ENCODE peak calls at places on chromosomes 7 and 10, in five cellular contexts. One of them, this sample, is unnamed.

GRCh38 chr7:111424768-111425167 is 137.5 kb downstream of the IMMP2L start:
- DNase-seq in HCT116: no peak
- DNase-seq in kidney: no peak
- DNase-seq in hepatocyte: peak; percentile 16
- DNase-seq in GM23338: no peak
- DNase-seq in this sample: peak; percentile 18

GRCh38 chr7:92135100-92135429 is 788 bp upstream of the CYP51A1 start:
- DNase-seq in hepatocyte: peak; percentile 49
- DNase-seq in kidney: no peak
- DNase-seq in GM23338: peak; percentile 39
- DNase-seq in HCT116: no peak
- DNase-seq in this sample: peak; percentile 27

GRCh38 chr10:119669331-119669730 is 18.2 kb downstream of the BAG3 start:
- DNase-seq in HCT116: no peak
- DNase-seq in kidney: no peak
- DNase-seq in GM23338: no peak
- DNase-seq in hepatocyte: no peak
- DNase-seq in this sample: no peak

GRCh38 chr7:116955801-116956514 is 2.7 kb downstream of the ST7 start:
- DNase-seq in kidney: no peak
- DNase-seq in hepatocyte: no peak
- DNase-seq in GM23338: no peak
- DNase-seq in HCT116: no peak
- DNase-seq in this sample: no peak

GRCh38 chr10:123640016-123640535 is 26.1 kb upstream of the GPR26 start:
- DNase-seq in HCT116: no peak
- DNase-seq in hepatocyte: no peak
- DNase-seq in kidney: no peak
- DNase-seq in GM23338: peak; percentile 66
- DNase-seq in this sample: no peak

GRCh38 chr7:128833148-128833938 is 3.1 kb downstream of the FLNC start:
- DNase-seq in HCT116: no peak
- DNase-seq in GM23338: peak; percentile 55
- DNase-seq in kidney: no peak
- DNase-seq in hepatocyte: peak; percentile 71
- DNase-seq in this sample: no peak

GRCh38 chr7:115230882-115231508 is 309.1 kb downstream of the MDFIC start:
- DNase-seq in kidney: no peak
- DNase-seq in hepatocyte: peak; percentile 53
- DNase-seq in GM23338: no peak
- DNase-seq in HCT116: peak; percentile 91
- DNase-seq in this sample: peak; percentile 88

GRCh38 chr10:43594944-43595589 is 11.2 kb upstream of the ZNF485 start:
- DNase-seq in kidney: no peak
- DNase-seq in GM23338: no peak
- DNase-seq in HCT116: no peak
- DNase-seq in hepatocyte: peak; percentile 44
- DNase-seq in this sample: no peak

GRCh38 chr10:75870039-75870645 is 438.7 kb downstream of the LRMDA start:
- DNase-seq in kidney: no peak
- DNase-seq in hepatocyte: no peak
- DNase-seq in GM23338: no peak
- DNase-seq in HCT116: no peak
- DNase-seq in this sample: no peak

GRCh38 chr7:74043523-74043951 is 15.6 kb downstream of the ELN start:
- DNase-seq in hepatocyte: no peak
- DNase-seq in GM23338: peak; percentile 58
- DNase-seq in HCT116: no peak
- DNase-seq in kidney: no peak
- DNase-seq in this sample: no peak

GRCh38 chr10:639001-639750 is 50.3 kb downstream of the DIP2C start:
- DNase-seq in GM23338: no peak
- DNase-seq in HCT116: no peak
- DNase-seq in kidney: no peak
- DNase-seq in hepatocyte: no peak
- DNase-seq in this sample: no peak

GRCh38 chr10:128476845-128477244 is 350.6 kb upstream of the MKI67 start:
- DNase-seq in HCT116: no peak
- DNase-seq in hepatocyte: no peak
- DNase-seq in GM23338: no peak
- DNase-seq in kidney: peak; percentile 15
- DNase-seq in this sample: no peak

GRCh38 chr7:150967332-150967731 is 10.8 kb downstream of the KCNH2 start:
- DNase-seq in GM23338: no peak
- DNase-seq in kidney: no peak
- DNase-seq in hepatocyte: no peak
- DNase-seq in HCT116: no peak
- DNase-seq in this sample: no peak

GRCh38 chr7:7489546-7489945 is 46.1 kb downstream of the COL28A1 start:
- DNase-seq in HCT116: no peak
- DNase-seq in hepatocyte: no peak
- DNase-seq in kidney: no peak
- DNase-seq in GM23338: no peak
- DNase-seq in this sample: no peak

GRCh38 chr7:94276797-94277196 is 117.9 kb upstream of the COL1A2 start:
- DNase-seq in HCT116: no peak
- DNase-seq in GM23338: peak; percentile 62
- DNase-seq in hepatocyte: no peak
- DNase-seq in kidney: no peak
- DNase-seq in this sample: no peak

GRCh38 chr10:13784067-13784466 is 197.3 kb downstream of the PRPF18 start:
- DNase-seq in GM23338: peak; percentile 52
- DNase-seq in kidney: no peak
- DNase-seq in HCT116: no peak
- DNase-seq in hepatocyte: peak; percentile 43
- DNase-seq in this sample: no peak

GRCh38 chr7:12315049-12315448 is 88.6 kb downstream of the VWDE start:
- DNase-seq in kidney: no peak
- DNase-seq in HCT116: no peak
- DNase-seq in hepatocyte: peak; percentile 23
- DNase-seq in GM23338: no peak
- DNase-seq in this sample: no peak

GRCh38 chr7:159067870-159068787 is 76.5 kb downstream of the VIPR2 start:
- DNase-seq in kidney: peak; percentile 87
- DNase-seq in GM23338: no peak
- DNase-seq in HCT116: no peak
- DNase-seq in hepatocyte: no peak
- DNase-seq in this sample: no peak

GRCh38 chr7:145903658-145904057 is 212.9 kb upstream of the CNTNAP2 start:
- DNase-seq in kidney: no peak
- DNase-seq in GM23338: no peak
- DNase-seq in hepatocyte: no peak
- DNase-seq in HCT116: no peak
- DNase-seq in this sample: no peak

GRCh38 chr7:130386876-130387275 is 6.6 kb downstream of the CPA1 start:
- DNase-seq in HCT116: no peak
- DNase-seq in hepatocyte: no peak
- DNase-seq in kidney: no peak
- DNase-seq in GM23338: no peak
- DNase-seq in this sample: no peak

GRCh38 chr10:103053659-103054581 is 135.8 kb downstream of the CNNM2 start:
- DNase-seq in GM23338: peak; percentile 83
- DNase-seq in kidney: peak; percentile 87
- DNase-seq in HCT116: no peak
- DNase-seq in hepatocyte: peak; percentile 84
- DNase-seq in this sample: no peak

GRCh38 chr10:118844731-118845573 is 90.2 kb upstream of the CACUL1 start:
- DNase-seq in hepatocyte: no peak
- DNase-seq in kidney: no peak
- DNase-seq in GM23338: no peak
- DNase-seq in HCT116: no peak
- DNase-seq in this sample: no peak

GRCh38 chr10:70752571-70752970 is 32.6 kb downstream of the TBATA start:
- DNase-seq in HCT116: no peak
- DNase-seq in hepatocyte: no peak
- DNase-seq in kidney: peak; percentile 62
- DNase-seq in GM23338: no peak
- DNase-seq in this sample: no peak

GRCh38 chr10:19966751-19967150 is 150.5 kb downstream of the PLXDC2 start:
- DNase-seq in hepatocyte: peak; percentile 12
- DNase-seq in kidney: no peak
- DNase-seq in HCT116: no peak
- DNase-seq in GM23338: peak; percentile 64
- DNase-seq in this sample: no peak

DNA sequence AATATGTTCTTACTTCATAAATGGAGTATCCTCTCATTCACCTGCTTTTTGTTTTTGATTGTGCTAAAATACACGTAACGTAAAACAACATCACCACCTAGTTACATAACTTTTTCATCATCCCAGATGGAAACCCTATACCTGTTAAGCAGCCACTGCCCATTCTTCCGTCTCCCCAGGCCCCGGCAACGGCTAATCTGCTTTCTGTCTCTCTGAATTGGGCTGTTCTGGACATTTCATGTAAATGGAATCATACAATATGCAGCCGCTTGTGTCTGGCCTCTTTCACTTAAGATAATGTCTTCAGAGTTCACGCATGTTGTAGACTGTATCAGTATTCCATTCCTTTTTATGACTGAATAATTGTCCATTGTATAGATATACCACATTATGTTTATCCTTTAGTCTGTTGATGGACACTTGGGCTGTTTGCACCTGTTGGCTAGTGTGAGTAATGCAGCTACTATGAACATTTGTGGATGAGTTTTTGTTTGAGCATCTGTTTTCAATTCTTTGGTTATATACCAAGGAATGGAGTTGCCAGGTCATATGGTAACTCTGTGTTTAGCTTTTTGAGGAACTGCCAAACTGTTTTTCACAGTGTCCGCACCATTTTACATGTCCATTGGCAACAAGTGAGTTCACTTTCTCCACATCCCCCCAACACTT is 14.1 kb upstream of the SUN1 start:
- DNase-seq in GM23338: peak; percentile 32
- DNase-seq in HCT116: peak; percentile 36
- DNase-seq in hepatocyte: no peak
- DNase-seq in kidney: peak; percentile 10
- DNase-seq in this sample: no peak
- TF ChIP-seq CTCF in GM23338: peak; percentile 49
- TF ChIP-seq CTCF in HCT116: peak; percentile 48
- TF ChIP-seq CTCF in hepatocyte: no peak
- TF ChIP-seq CTCF in kidney: no peak
- TF ChIP-seq CTCF in this sample: no peak

DNA sequence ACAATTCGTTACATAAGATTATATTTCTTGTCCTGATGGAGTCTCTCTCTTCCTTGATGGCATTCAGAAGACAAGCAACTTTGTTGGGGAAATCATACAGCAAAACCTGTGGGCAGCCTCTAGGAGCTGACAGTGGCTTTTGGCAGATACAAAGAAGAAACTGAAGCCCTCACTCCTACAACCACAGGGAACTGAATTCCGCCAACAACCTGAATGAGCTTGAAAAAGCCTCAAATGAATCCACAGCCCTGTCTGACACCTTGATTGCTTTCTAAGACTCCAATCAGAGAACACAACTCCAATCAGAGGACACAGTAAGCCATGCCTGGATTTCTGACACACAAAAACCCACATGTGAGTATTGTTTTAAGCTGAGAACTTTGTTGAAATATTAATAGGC is 576.8 kb upstream of the LRRTM3 start:
- DNase-seq in kidney: no peak
- DNase-seq in hepatocyte: no peak
- DNase-seq in GM23338: peak; percentile 6
- DNase-seq in HCT116: no peak
- DNase-seq in this sample: no peak
- H3K4me1 ChIP-seq in kidney: no peaks in the 10 kb centered on the region
- H3K4me1 ChIP-seq in hepatocyte: no peaks in the 10 kb centered on the region
- H3K4me1 ChIP-seq in GM23338: no peaks in the 10 kb centered on the region
- H3K4me1 ChIP-seq in HCT116: no peaks in the 10 kb centered on the region
- H3K4me1 ChIP-seq in this sample: no peaks in the 10 kb centered on the region

DNA sequence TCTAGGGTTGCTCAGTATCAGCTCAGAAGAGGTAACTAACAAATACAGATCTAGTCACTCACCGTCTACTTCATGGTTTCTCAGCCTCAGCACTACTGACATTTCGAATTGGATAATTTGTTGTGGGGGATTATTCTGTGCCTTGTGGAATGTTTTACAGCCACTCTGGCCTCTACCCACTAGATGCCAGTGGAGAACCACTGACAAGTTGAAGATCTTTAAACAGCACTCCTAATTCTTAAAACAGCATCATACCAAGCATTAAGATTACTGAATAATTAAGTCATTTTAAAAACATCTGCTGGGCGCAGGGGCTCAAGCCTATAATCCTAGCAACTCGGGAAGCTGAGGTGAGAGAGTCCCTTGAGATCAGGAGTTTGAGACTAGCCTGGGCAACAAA is 82.6 kb downstream of the UPF2 start:
- DNase-seq in GM23338: no peak
- DNase-seq in hepatocyte: no peak
- DNase-seq in HCT116: no peak
- DNase-seq in kidney: no peak
- DNase-seq in this sample: no peak
- TF ChIP-seq CTCF in GM23338: no peak
- TF ChIP-seq CTCF in hepatocyte: no peak
- TF ChIP-seq CTCF in HCT116: no peak
- TF ChIP-seq CTCF in kidney: no peak
- TF ChIP-seq CTCF in this sample: no peak

GRCh38 chr7:104980440-104980839 is 33.6 kb upstream of the KMT2E start:
- DNase-seq in GM23338: no peak
- DNase-seq in hepatocyte: no peak
- DNase-seq in HCT116: no peak
- DNase-seq in kidney: no peak
- DNase-seq in this sample: no peak

GRCh38 chr7:104981671-104982036 is 32.4 kb upstream of the KMT2E start:
- DNase-seq in kidney: no peak
- DNase-seq in GM23338: no peak
- DNase-seq in hepatocyte: no peak
- DNase-seq in HCT116: no peak
- DNase-seq in this sample: no peak

GRCh38 chr7:104982308-104982755 is 31.7 kb upstream of the KMT2E start:
- DNase-seq in HCT116: no peak
- DNase-seq in GM23338: no peak
- DNase-seq in hepatocyte: peak; percentile 46
- DNase-seq in kidney: no peak
- DNase-seq in this sample: no peak

GRCh38 chr7:104979167-104979841 is 34.7 kb upstream of the KMT2E start:
- DNase-seq in HCT116: no peak
- DNase-seq in GM23338: peak; percentile 44
- DNase-seq in hepatocyte: peak; percentile 60
- DNase-seq in kidney: no peak
- DNase-seq in this sample: no peak

DNA sequence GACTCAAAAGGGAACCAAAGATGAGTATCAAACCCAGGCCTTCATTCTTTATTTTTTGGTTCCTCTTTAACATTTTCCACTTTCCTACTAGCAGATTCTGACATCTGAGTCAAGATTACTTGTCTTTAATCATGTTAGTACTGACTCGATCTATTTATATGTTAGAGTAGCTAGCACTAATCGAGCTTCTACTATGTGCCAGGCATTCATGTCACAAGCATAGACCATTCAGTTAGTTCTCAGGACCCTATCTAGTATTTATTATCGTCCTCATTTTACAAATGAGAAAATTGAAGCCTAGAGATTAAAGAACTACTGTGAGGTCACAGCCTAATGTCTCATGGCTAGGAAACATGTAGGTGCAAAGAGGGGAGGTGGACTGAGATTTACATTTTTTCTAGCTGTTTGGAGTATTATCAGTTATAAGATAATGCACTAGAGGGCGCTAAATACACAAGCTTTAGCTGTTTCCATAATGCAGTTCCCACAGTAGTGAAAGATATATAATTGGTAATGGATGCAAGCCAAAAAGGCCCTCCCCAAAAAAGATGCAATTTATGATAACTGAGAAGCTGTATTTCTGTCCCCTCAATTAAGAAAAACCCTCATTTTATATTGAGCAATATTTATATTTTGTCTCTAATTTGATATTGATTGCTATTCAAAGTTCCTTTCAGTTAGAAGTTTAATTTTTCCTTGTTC is 32.9 kb upstream of the KMT2E start:
- DNase-seq in kidney: no peak
- DNase-seq in HCT116: peak; percentile 54
- DNase-seq in hepatocyte: peak; percentile 81
- DNase-seq in GM23338: peak; percentile 86
- DNase-seq in this sample: no peak
- H3K4me1 ChIP-seq in kidney: peaks cover 25% of the 10 kb centered on the region
- H3K4me1 ChIP-seq in HCT116: peaks cover 42% of the 10 kb centered on the region
- H3K4me1 ChIP-seq in hepatocyte: peaks cover 67% of the 10 kb centered on the region
- H3K4me1 ChIP-seq in GM23338: peaks cover 47% of the 10 kb centered on the region
- H3K4me1 ChIP-seq in this sample: peaks cover 71% of the 10 kb centered on the region